ENCODE peak calls at places on chromosomes 4 and X, in four cellular contexts. O is A549, X is K562, S is GM12878. Y is an unnamed sample.
A peak's percentile ranks its signal among the peaks of the same experiment; 100 is the strongest.

GRCh38 chr4:575281-576141 is 584 bp downstream of the TMEM271 start:
- DNase-seq in O (no peak), X (no peak), S (no peak), Y (no peak)

GRCh38 chrX:9519546-9520210 is 54.8 kb downstream of the TBL1X start:
- DNase-seq in O (no peak), X (peak; percentile 25), S (no peak), Y (no peak)

GRCh38 chr4:146073517-146073916 is 102.0 kb upstream of the LSM6 start:
- DNase-seq in O (no peak), X (no peak), S (no peak), Y (no peak)

GRCh38 chr4:71732706-71733105 is 51.2 kb downstream of the GC start:
- DNase-seq in O (peak; percentile 3), X (peak; percentile 21), S (no peak), Y (peak; percentile 13)

GRCh38 chrX:54495814-54496516 is at the start of gene FGD1:
- DNase-seq in O (peak; percentile 82), X (peak; percentile 28), S (no peak), Y (no peak)

GRCh38 chrX:130769835-130770234 is 133.2 kb downstream of the ENOX2 start:
- DNase-seq in O (no peak), X (no peak), S (no peak), Y (no peak)

GRCh38 chrX:107153005-107153404 is 34.4 kb upstream of the RBM41 start:
- DNase-seq in O (no peak), X (peak; percentile 80), S (no peak), Y (no peak)

GRCh38 chrX:13938766-13939530 is 90.7 kb downstream of the GEMIN8 start:
- DNase-seq in O (no peak), X (no peak), S (no peak), Y (no peak)

GRCh38 chrX:84453351-84454246 is 48.7 kb downstream of the HDX start:
- DNase-seq in O (no peak), X (no peak), S (no peak), Y (no peak)

GRCh38 chr4:184616633-184617471 is 32.4 kb downstream of the CASP3 start:
- DNase-seq in O (no peak), X (no peak), S (peak; percentile 38), Y (no peak)
- TF ChIP-seq CHD4 in O (no peak), X (no peak), S (no peak), Y (no peak)

GRCh38 chr4:180058731-180059215 is 2184.4 kb upstream of the TENM3 start:
- DNase-seq in O (peak; percentile 10), X (peak; percentile 1), S (no peak), Y (no peak)

GRCh38 chr4:180057198-180057821 is 2185.9 kb upstream of the TENM3 start:
- DNase-seq in O (peak; percentile 1), X (peak; percentile 2), S (no peak), Y (no peak)

GRCh38 chr4:180057891-180058643 is 2185.1 kb upstream of the TENM3 start:
- DNase-seq in O (peak; percentile 3), X (no peak), S (no peak), Y (no peak)

GRCh38 chr4:180060159-180060889 is 2182.9 kb upstream of the TENM3 start:
- DNase-seq in O (peak; percentile 1), X (no peak), S (no peak), Y (no peak)

GRCh38 chr4:180059216-180059881 is 2183.9 kb upstream of the TENM3 start:
- DNase-seq in O (peak; percentile 0), X (peak; percentile 1), S (no peak), Y (no peak)
- TF ChIP-seq CHD4 in O (no peak), X (no peak), S (no peak), Y (no peak)

DNA sequence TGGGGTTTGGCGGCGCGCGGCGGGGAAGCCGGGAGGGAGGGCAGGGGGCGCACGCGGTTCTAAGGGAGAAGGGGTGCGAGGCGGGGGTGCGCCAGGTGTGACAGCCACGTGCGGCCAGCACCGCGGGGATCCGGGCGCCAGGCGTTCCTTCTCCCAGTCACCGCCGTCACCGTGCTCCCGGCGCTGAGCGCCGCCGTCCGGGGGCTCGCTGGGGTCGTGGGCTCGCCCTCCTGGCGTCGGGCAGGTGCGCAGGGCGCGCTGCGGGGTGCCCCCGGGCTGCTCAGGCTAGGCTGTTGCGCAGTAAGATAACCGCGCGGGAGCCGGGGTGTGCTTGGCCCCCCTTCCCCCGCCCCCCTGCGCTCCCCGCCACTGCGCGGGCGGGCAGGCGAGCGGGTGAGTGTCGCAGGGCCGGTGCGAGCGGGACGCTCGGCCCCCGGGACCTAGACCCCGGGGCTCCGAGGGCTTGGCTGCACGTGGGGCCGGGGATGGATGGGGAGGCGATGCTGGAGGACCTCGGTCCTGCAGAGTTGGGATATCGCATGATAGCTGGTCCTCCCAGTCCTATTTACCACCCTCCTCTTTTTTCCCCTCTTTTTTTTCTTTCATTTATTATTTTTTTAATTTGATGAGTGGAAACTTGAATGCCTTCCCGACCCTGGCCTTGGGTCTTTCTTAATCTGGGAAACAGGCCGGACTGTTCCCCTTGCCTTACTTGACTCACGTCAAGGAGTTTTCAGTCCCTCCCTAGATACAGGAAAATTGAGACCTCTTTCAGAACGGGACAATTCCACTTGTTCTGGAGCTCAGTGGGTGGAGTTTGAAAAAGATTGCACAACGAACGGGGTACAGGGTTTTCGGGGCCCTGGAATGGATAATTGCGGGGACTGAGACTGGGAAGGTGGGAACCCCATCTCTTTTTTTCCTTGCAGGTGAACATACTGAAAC is 797 bp downstream of the TXLNG start:
- DNase-seq in O (no peak), X (peak; percentile 64), S (no peak), Y (no peak)
- TF ChIP-seq CHD4 in O (no peak), X (no peak), S (no peak), Y (no peak)

GRCh38 chr4:87529187-87529586 is at the start of gene SPARCL1:
- DNase-seq in O (no peak), X (no peak), S (no peak), Y (no peak)

GRCh38 chr4:87523307-87523706 is 5.9 kb downstream of the SPARCL1 start:
- DNase-seq in O (no peak), X (no peak), S (no peak), Y (no peak)

GRCh38 chr4:87527446-87528240 is 1.5 kb downstream of the SPARCL1 start:
- DNase-seq in O (no peak), X (no peak), S (no peak), Y (no peak)

GRCh38 chr4:87524456-87524855 is 4.7 kb downstream of the SPARCL1 start:
- DNase-seq in O (no peak), X (no peak), S (no peak), Y (no peak)

DNA sequence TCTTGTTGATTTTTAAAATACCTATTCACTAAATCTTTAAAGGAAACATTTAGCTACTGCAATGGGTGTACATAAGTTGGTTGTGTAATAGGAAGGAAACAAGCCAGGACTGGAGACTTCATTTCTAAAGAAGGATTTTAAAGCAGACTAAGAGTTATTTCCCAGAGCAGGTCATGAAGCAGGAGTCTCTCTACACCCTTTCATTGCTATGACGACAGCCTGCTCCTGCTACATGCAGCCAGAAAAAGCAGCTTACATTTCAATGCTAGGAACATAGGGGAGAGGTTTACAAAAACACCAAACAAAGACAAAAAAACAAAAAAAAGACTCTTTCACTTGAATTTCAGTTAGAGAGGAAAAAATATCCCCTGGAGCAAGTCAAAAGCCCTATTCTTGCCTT is 3.5 kb downstream of the SPARCL1 start:
- DNase-seq in O (no peak), X (no peak), S (no peak), Y (no peak)
- TF ChIP-seq CHD4 in O (no peak), X (no peak), S (no peak), Y (no peak)

DNA sequence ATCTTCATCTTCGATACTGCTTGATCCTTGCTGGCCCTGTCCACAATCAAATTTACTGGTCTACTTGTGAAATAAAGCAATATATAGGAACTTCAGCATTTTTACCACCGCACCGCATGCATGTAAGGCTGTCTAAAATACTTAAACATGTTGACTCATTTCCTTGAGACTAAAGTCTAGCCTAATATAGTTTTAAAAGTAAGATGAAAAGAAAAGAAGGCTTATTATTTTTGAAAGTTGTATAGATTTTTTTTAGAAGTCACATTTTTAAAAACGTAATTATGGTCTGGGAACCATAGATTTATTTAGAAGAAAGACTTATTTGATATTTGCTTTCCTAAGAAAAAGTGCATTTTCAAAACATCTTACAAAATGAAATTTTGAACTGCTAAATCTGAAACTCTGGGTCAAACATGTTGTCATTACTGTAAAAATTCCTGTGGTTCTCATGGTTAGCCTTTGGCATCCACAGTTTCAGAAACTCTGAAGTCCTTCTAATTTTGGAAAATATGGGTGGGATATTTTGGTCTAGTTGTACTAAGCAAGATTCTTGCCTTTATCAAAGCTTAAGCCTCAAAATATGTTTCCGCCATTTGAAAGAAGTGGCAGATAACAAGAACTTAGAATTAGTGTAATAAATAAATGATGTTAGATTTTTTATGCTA is 423.5 kb upstream of the CTSO start:
- DNase-seq in O (no peak), X (no peak), S (no peak), Y (no peak)
- TF ChIP-seq CHD4 in O (no peak), X (no peak), S (no peak), Y (no peak)

DNA sequence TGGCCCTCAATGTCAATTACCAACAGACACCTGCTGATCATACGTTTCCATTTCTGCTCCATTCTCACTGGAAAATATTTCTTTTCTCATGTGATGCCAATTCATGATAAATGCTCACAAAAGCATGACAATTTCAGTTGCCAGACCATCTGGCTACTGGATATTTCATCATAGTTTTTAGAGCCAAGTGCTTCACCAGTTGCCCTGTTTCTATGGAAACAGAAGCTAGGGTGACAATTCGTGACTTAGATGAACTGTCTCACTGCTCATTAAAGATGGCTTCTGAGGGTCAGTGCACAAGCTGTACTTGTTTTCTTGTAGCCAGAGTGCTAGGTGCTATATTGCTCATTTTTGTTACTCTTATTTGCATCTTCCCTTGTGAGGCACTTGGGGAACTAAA is 184.9 kb downstream of the COMMD8 start:
- DNase-seq in O (no peak), X (no peak), S (no peak), Y (no peak)
- TF ChIP-seq CHD4 in O (no peak), X (no peak), S (no peak), Y (no peak)

GRCh38 chr4:7333801-7334421 is 100.8 kb downstream of the PSAPL1 start:
- DNase-seq in O (no peak), X (peak; percentile 15), S (no peak), Y (no peak)
- TF ChIP-seq CHD4 in O (no peak), X (no peak), S (no peak), Y (no peak)

DNA sequence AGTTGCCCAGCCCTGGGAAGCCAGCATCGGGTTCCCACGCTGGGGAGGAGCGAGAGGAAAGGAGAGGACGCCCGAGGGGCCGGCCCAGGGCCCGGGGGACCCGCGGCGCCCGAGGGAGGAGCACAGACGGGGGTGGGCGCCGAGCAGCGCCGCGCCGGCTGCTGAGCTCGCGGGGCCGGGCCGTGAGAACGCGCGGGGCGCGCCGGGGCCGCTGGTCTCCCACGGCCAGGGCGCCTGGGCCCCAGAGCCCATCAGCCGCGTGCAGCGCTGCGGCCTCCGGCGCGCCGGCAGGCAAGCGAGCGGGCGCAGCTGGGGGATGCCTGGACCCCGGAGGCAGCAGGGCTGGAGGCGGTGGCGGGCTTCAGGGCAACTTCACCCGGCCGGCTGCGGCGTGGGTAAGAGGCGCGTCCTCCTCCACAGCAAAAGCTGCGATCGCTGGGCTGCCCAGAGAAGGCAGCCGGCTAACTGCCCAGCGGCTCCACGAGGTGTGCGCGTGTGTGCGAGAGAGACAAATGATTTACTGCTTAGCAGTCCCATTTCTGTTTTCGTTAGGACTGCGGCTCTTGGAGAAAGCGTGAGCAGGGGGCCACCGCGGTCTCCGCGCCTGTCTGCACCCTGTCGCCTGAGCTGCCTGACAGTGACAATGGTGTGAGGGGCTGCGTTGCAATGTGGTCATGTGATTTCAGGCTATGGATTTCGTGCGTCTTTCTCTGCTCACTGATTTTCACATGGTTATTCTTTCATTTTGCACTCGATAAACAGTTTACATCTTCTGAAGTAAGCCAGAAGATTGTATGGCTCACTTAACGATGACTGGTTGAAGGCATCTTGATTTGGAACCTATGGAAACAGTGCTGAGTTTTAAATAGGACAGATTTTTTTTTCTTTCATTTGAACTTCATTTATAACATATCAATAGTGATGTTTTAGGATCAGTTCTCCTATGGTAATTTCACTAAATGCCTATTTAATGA is 1.2 kb downstream of the GUCY1A1 start:
- DNase-seq in O (no peak), X (no peak), S (no peak), Y (no peak)
- TF ChIP-seq CHD4 in O (no peak), X (no peak), S (no peak), Y (no peak)

GRCh38 chr4:140020457-140021361 is 133.3 kb downstream of the MAML3 start:
- DNase-seq in O (no peak), X (no peak), S (no peak), Y (no peak)
- TF ChIP-seq CHD4 in O (no peak), X (no peak), S (no peak), Y (no peak)

Y was measured in HepG2.